ENCODE peak calls at places on chromosomes 7 and 10, in ten cellular contexts. S, H, Z, G, Y, V, T, W, F and J are unnamed samples.

GRCh38 chr7:30743371-30744074 is 8.4 kb upstream of the INMT start:
- DNase-seq in S (peak; percentile 20), H (peak; percentile 47), Z (no peak), G (no peak), Y (no peak), V (peak; percentile 35), T (no peak), W (peak; percentile 65), F (peak; percentile 40), J (no peak)

GRCh38 chr10:114821293-114821914 is at the start of gene FHIP2A:
- DNase-seq in S (peak; percentile 76), H (peak; percentile 63), Z (peak; percentile 39), G (peak; percentile 88), Y (peak; percentile 83), V (peak; percentile 66), T (peak; percentile 82), W (peak; percentile 66), F (peak; percentile 86), J (peak; percentile 24)

GRCh38 chr10:50740351-50740688 is 584 bp downstream of the ASAH2B start:
- DNase-seq in S (peak; percentile 84), H (peak; percentile 72), Z (no peak), G (no peak), Y (peak; percentile 10), V (peak; percentile 82), T (no peak), W (peak; percentile 69), F (no peak), J (peak; percentile 55)

GRCh38 chr10:84743483-84743882 is 415.1 kb downstream of the CCSER2 start:
- DNase-seq in S (peak; percentile 37), H (no peak), Z (no peak), G (no peak), Y (peak; percentile 12), V (no peak), T (no peak), W (no peak), F (peak; percentile 5), J (no peak)

GRCh38 chr7:129252133-129252532 is 27.3 kb downstream of the AHCYL2 start:
- DNase-seq in S (no peak), H (no peak), Z (no peak), G (no peak), Y (no peak), V (no peak), T (no peak), W (no peak), F (no peak), J (no peak)

GRCh38 chr10:122485670-122486069 is 24.3 kb downstream of the HTRA1 start:
- DNase-seq in S (no peak), H (peak; percentile 51), Z (no peak), G (no peak), Y (no peak), V (no peak), T (peak; percentile 85), W (peak; percentile 45), F (peak; percentile 47), J (no peak)

GRCh38 chr7:73725703-73726466 is 6.4 kb upstream of the STX1A start:
- DNase-seq in S (peak; percentile 94), H (peak; percentile 64), Z (peak; percentile 85), G (peak; percentile 62), Y (peak; percentile 82), V (peak; percentile 53), T (peak; percentile 92), W (peak; percentile 70), F (peak; percentile 83), J (no peak)

GRCh38 chr7:43039346-43039745 is 73.1 kb upstream of the HECW1 start:
- DNase-seq in S (no peak), H (peak; percentile 11), Z (no peak), G (no peak), Y (no peak), V (no peak), T (no peak), W (no peak), F (peak; percentile 57), J (no peak)

GRCh38 chr7:132352774-132353173 is 223.5 kb downstream of the PLXNA4 start:
- DNase-seq in S (no peak), H (no peak), Z (no peak), G (no peak), Y (no peak), V (no peak), T (no peak), W (peak; percentile 90), F (no peak), J (no peak)

GRCh38 chr7:143373255-143373794 is 7.8 kb upstream of the ZYX start:
- DNase-seq in S (peak; percentile 30), H (no peak), Z (no peak), G (no peak), Y (no peak), V (no peak), T (no peak), W (no peak), F (no peak), J (no peak)

GRCh38 chr7:128278366-128278765 is 37.3 kb downstream of the LEP start:
- DNase-seq in S (no peak), H (no peak), Z (no peak), G (no peak), Y (no peak), V (no peak), T (no peak), W (no peak), F (no peak), J (no peak)

GRCh38 chr10:17910144-17910789 is 41.5 kb upstream of the SLC39A12 start:
- DNase-seq in S (peak; percentile 51), H (peak; percentile 79), Z (peak; percentile 13), G (peak; percentile 7), Y (peak; percentile 59), V (peak; percentile 63), T (peak; percentile 76), W (peak; percentile 79), F (peak; percentile 44), J (peak; percentile 46)

GRCh38 chr7:150402671-150403321 is 23.7 kb downstream of the ZNF775 start:
- DNase-seq in S (no peak), H (no peak), Z (no peak), G (no peak), Y (no peak), V (no peak), T (peak; percentile 42), W (no peak), F (no peak), J (no peak)

GRCh38 chr7:150404785-150405583 is 25.9 kb downstream of the ZNF775 start:
- DNase-seq in S (peak; percentile 73), H (peak; percentile 82), Z (no peak), G (peak; percentile 94), Y (peak; percentile 97), V (peak; percentile 85), T (peak; percentile 96), W (peak; percentile 86), F (peak; percentile 95), J (peak; percentile 53)

GRCh38 chr7:150403376-150404171 is 24.4 kb downstream of the ZNF775 start:
- DNase-seq in S (no peak), H (no peak), Z (no peak), G (no peak), Y (no peak), V (no peak), T (peak; percentile 63), W (no peak), F (no peak), J (no peak)

GRCh38 chr7:150405584-150406310 is 26.6 kb downstream of the ZNF775 start:
- DNase-seq in S (no peak), H (peak; percentile 22), Z (no peak), G (peak; percentile 73), Y (peak; percentile 78), V (peak; percentile 27), T (no peak), W (no peak), F (no peak), J (no peak)

DNA sequence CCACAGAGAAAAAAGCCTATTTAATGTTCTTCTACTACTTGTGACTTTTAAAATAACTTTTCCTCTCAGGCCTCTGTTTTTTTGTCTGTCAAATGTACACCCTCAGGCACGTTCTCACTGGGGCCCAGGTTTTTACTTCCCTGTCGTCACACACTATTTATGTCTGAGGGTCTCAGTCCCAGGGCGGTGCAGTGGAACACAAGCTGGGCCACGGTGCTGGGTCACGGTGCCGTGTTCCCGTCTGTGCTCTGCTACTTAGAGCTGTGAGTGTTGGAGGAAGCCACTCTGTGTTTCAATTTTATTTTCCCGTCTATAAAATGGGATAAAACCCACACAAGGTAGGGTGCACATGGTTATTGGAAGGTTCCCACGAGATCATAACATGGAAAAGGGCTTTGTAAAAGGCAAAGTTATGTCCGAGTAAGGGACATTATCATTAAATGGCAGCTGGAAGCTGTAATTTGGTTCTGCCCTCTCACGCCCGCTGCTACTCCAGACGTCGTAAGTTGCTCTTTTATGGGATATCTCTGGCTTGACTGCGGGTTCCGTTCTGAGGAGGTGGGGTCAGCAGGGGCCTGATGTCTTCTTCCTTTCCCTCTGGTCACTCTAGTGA is 25.1 kb downstream of the ZNF775 start:
- DNase-seq in S (no peak), H (peak; percentile 15), Z (no peak), G (no peak), Y (no peak), V (no peak), T (peak; percentile 66), W (no peak), F (no peak), J (no peak)
- H3K4me3 ChIP-seq in S (peak overlapping the region; percentile 78), H (peak overlapping the region; percentile 71), Z (peak overlapping the region; percentile 71), G (peak overlapping the region; percentile 74), Y (peak overlapping the region; percentile 70), V (peak overlapping the region; percentile 61), T (peak overlapping the region; percentile 74), W (peak overlapping the region; percentile 75), F (no peak overlapping the region), J (peak overlapping the region; percentile 59)

GRCh38 chr10:77251297-77252013 is 386.2 kb downstream of the KCNMA1 start:
- DNase-seq in S (peak; percentile 92), H (peak; percentile 63), Z (no peak), G (no peak), Y (peak; percentile 52), V (peak; percentile 62), T (no peak), W (peak; percentile 53), F (peak; percentile 67), J (no peak)
- TF ChIP-seq CTCF in S (peak; percentile 100), H (peak; percentile 83), Z (peak; percentile 82), G (peak; percentile 70), Y (peak; percentile 78), V (peak; percentile 78), T (no peak), W (peak; percentile 58), F (peak; percentile 88), J (peak; percentile 78)

GRCh38 chr10:68561804-68562649 is 1.9 kb downstream of the TET1 start:
- DNase-seq in S (no peak), H (peak; percentile 21), Z (no peak), G (no peak), Y (no peak), V (no peak), T (no peak), W (no peak), F (no peak), J (no peak)
- H3K4me3 ChIP-seq in S (no peak overlapping the region), H (peak overlapping the region; percentile 74), Z (peak overlapping the region; percentile 64), G (no peak overlapping the region), Y (peak overlapping the region; percentile 29), V (peak overlapping the region; percentile 96), T (peak overlapping the region; percentile 67), W (peak overlapping the region; percentile 64), F (no peak overlapping the region), J (peak overlapping the region; percentile 92)

DNA sequence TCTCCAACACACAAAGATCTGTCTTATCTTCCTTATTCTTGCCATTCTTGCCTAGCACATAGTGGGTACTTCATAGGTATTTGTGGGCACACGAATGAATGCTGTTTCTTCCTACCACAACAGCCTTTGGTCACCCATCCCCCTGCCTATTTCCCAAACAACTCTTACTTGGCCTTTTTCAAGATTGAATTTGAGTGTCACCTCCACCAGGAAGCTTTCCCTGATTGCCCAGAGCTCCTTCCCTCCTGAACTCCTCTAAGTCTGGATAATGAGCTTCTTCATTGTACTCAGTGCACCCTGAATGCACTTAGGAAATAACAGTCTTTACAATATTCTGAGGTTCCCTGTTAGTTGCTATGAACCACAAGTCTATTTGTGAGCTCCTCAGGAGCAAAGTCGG is 11.6 kb upstream of the PDZD8 start:
- DNase-seq in S (no peak), H (no peak), Z (no peak), G (no peak), Y (no peak), V (no peak), T (no peak), W (no peak), F (no peak), J (no peak)
- TF ChIP-seq CTCF in S (no peak), H (no peak), Z (no peak), G (no peak), Y (no peak), V (no peak), T (no peak), W (no peak), F (no peak), J (no peak)